ENCODE peak calls at places on chromosome 4, in five cellular contexts. One of them, this sample, is unnamed.

GRCh38 chr4:184335520-184335919 is 117.8 kb upstream of the ENPP6 start:
- DNase-seq in HCT116: no peak
- DNase-seq in SK-N-SH: no peak
- DNase-seq in H1: no peak
- DNase-seq in GM12878: no peak
- DNase-seq in this sample: no peak

GRCh38 chr4:74364649-74365491 is at the start of gene EREG:
- DNase-seq in SK-N-SH: peak
- DNase-seq in GM12878: no peak
- DNase-seq in H1: peak
- DNase-seq in HCT116: peak
- DNase-seq in this sample: no peak

GRCh38 chr4:123621072-123621705 is 224.6 kb downstream of the SPRY1 start:
- DNase-seq in GM12878: no peak
- DNase-seq in H1: no peak
- DNase-seq in HCT116: no peak
- DNase-seq in SK-N-SH: no peak
- DNase-seq in this sample: no peak

GRCh38 chr4:10456270-10457254 is 664 bp downstream of the ZNF518B start:
- DNase-seq in SK-N-SH: peak
- DNase-seq in GM12878: no peak
- DNase-seq in H1: no peak
- DNase-seq in HCT116: peak
- DNase-seq in this sample: no peak

GRCh38 chr4:188127157-188127874 is 11.9 kb upstream of the TRIML1 start:
- DNase-seq in H1: no peak
- DNase-seq in SK-N-SH: no peak
- DNase-seq in HCT116: peak
- DNase-seq in GM12878: no peak
- DNase-seq in this sample: no peak

GRCh38 chr4:156594619-156595018 is 377.0 kb downstream of the PDGFC start:
- DNase-seq in SK-N-SH: no peak
- DNase-seq in HCT116: no peak
- DNase-seq in H1: no peak
- DNase-seq in GM12878: no peak
- DNase-seq in this sample: peak

GRCh38 chr4:84971319-84971932 is 4.9 kb upstream of the WDFY3 start:
- DNase-seq in GM12878: no peak
- DNase-seq in HCT116: peak
- DNase-seq in H1: no peak
- DNase-seq in SK-N-SH: peak
- DNase-seq in this sample: peak

GRCh38 chr4:177047070-177047850 is 254.5 kb upstream of the VEGFC start:
- DNase-seq in GM12878: no peak
- DNase-seq in SK-N-SH: peak
- DNase-seq in HCT116: peak
- DNase-seq in H1: no peak
- DNase-seq in this sample: peak

GRCh38 chr4:81255524-81255923 is 40.5 kb upstream of the PRKG2 start:
- DNase-seq in GM12878: no peak
- DNase-seq in H1: no peak
- DNase-seq in SK-N-SH: no peak
- DNase-seq in HCT116: no peak
- DNase-seq in this sample: no peak

GRCh38 chr4:138327334-138327733 is 85.2 kb upstream of the SLC7A11 start:
- DNase-seq in HCT116: no peak
- DNase-seq in H1: no peak
- DNase-seq in SK-N-SH: no peak
- DNase-seq in GM12878: no peak
- DNase-seq in this sample: no peak

GRCh38 chr4:72820107-72820506 is 249.4 kb downstream of the COX18 start:
- DNase-seq in HCT116: no peak
- DNase-seq in GM12878: no peak
- DNase-seq in H1: no peak
- DNase-seq in SK-N-SH: no peak
- DNase-seq in this sample: no peak

GRCh38 chr4:75142850-75143249 is 209.9 kb downstream of the PARM1 start:
- DNase-seq in H1: no peak
- DNase-seq in SK-N-SH: no peak
- DNase-seq in HCT116: no peak
- DNase-seq in GM12878: no peak
- DNase-seq in this sample: no peak

GRCh38 chr4:185535818-185536729 is 767 bp upstream of the PDLIM3 start:
- DNase-seq in HCT116: no peak
- DNase-seq in GM12878: no peak
- DNase-seq in SK-N-SH: peak
- DNase-seq in H1: no peak
- DNase-seq in this sample: no peak

GRCh38 chr4:8819019-8819418 is 52.6 kb downstream of the HMX1 start:
- DNase-seq in HCT116: no peak
- DNase-seq in H1: no peak
- DNase-seq in GM12878: no peak
- DNase-seq in SK-N-SH: no peak
- DNase-seq in this sample: no peak

GRCh38 chr4:125331116-125331515 is 16.4 kb downstream of the FAT4 start:
- DNase-seq in SK-N-SH: no peak
- DNase-seq in HCT116: no peak
- DNase-seq in H1: no peak
- DNase-seq in GM12878: no peak
- DNase-seq in this sample: no peak

GRCh38 chr4:52051213-52051614 is at the start of gene SPATA18:
- DNase-seq in SK-N-SH: peak
- DNase-seq in H1: no peak
- DNase-seq in HCT116: no peak
- DNase-seq in GM12878: no peak
- DNase-seq in this sample: no peak

GRCh38 chr4:106287353-106287969 is 28.5 kb downstream of the TBCK start:
- DNase-seq in HCT116: no peak
- DNase-seq in GM12878: no peak
- DNase-seq in H1: no peak
- DNase-seq in SK-N-SH: no peak
- DNase-seq in this sample: no peak

GRCh38 chr4:156169011-156169410 is 215.3 kb upstream of the CTSO start:
- DNase-seq in HCT116: peak
- DNase-seq in GM12878: no peak
- DNase-seq in SK-N-SH: no peak
- DNase-seq in H1: peak
- DNase-seq in this sample: peak

GRCh38 chr4:121072836-121073362 is 564 bp upstream of the NDNF start:
- DNase-seq in H1: no peak
- DNase-seq in SK-N-SH: peak
- DNase-seq in HCT116: no peak
- DNase-seq in GM12878: no peak
- DNase-seq in this sample: no peak

GRCh38 chr4:166733686-166734085 is 500.6 kb downstream of the SPOCK3 start:
- DNase-seq in SK-N-SH: no peak
- DNase-seq in HCT116: no peak
- DNase-seq in GM12878: no peak
- DNase-seq in H1: no peak
- DNase-seq in this sample: no peak

GRCh38 chr4:162582180-162582579 is 418.4 kb upstream of the FSTL5 start:
- DNase-seq in H1: no peak
- DNase-seq in SK-N-SH: no peak
- DNase-seq in GM12878: no peak
- DNase-seq in HCT116: no peak
- DNase-seq in this sample: no peak

GRCh38 chr4:99179626-99180025 is 35.5 kb upstream of the ADH4 start:
- DNase-seq in SK-N-SH: no peak
- DNase-seq in H1: no peak
- DNase-seq in HCT116: no peak
- DNase-seq in GM12878: no peak
- DNase-seq in this sample: no peak

GRCh38 chr4:182189107-182189878 is 53.9 kb upstream of the TENM3 start:
- DNase-seq in SK-N-SH: no peak
- DNase-seq in H1: no peak
- DNase-seq in GM12878: no peak
- DNase-seq in HCT116: no peak
- DNase-seq in this sample: no peak

GRCh38 chr4:140875751-140876389 is 119.7 kb upstream of the TBC1D9 start:
- DNase-seq in SK-N-SH: no peak
- DNase-seq in H1: no peak
- DNase-seq in HCT116: no peak
- DNase-seq in GM12878: no peak
- DNase-seq in this sample: no peak

GRCh38 chr4:163233321-163233720 is 66.6 kb upstream of the NAF1 start:
- DNase-seq in GM12878: no peak
- DNase-seq in H1: no peak
- DNase-seq in HCT116: no peak
- DNase-seq in SK-N-SH: no peak
- DNase-seq in this sample: no peak

GRCh38 chr4:17468638-17469221 is 43.2 kb downstream of the QDPR start:
- DNase-seq in H1: no peak
- DNase-seq in GM12878: no peak
- DNase-seq in HCT116: peak
- DNase-seq in SK-N-SH: peak
- DNase-seq in this sample: no peak

GRCh38 chr4:172707622-172708021 is 461.0 kb upstream of the GALNT7 start:
- DNase-seq in HCT116: no peak
- DNase-seq in SK-N-SH: no peak
- DNase-seq in H1: no peak
- DNase-seq in GM12878: no peak
- DNase-seq in this sample: peak

GRCh38 chr4:99087887-99088484 is 602 bp downstream of the ADH5 start:
- DNase-seq in SK-N-SH: peak
- DNase-seq in HCT116: no peak
- DNase-seq in H1: no peak
- DNase-seq in GM12878: no peak
- DNase-seq in this sample: peak

GRCh38 chr4:163612762-163613161 is 118.3 kb downstream of the TMA16 start:
- DNase-seq in H1: no peak
- DNase-seq in SK-N-SH: no peak
- DNase-seq in HCT116: no peak
- DNase-seq in GM12878: no peak
- DNase-seq in this sample: no peak

GRCh38 chr4:47031011-47031678 is at the start of gene GABRB1:
- DNase-seq in H1: peak
- DNase-seq in HCT116: no peak
- DNase-seq in SK-N-SH: peak
- DNase-seq in GM12878: no peak
- DNase-seq in this sample: peak

GRCh38 chr4:24730256-24731001 is 64.9 kb upstream of the SOD3 start:
- DNase-seq in SK-N-SH: no peak
- DNase-seq in HCT116: no peak
- DNase-seq in GM12878: no peak
- DNase-seq in H1: no peak
- DNase-seq in this sample: no peak
- TF ChIP-seq JUND in SK-N-SH: peak
- TF ChIP-seq JUND in HCT116: no peak
- TF ChIP-seq JUND in GM12878: no peak
- TF ChIP-seq JUND in H1: no peak
- TF ChIP-seq JUND in this sample: no peak

GRCh38 chr4:147984065-147984777 is 252.3 kb downstream of the ARHGAP10 start:
- DNase-seq in GM12878: no peak
- DNase-seq in H1: peak
- DNase-seq in HCT116: peak
- DNase-seq in SK-N-SH: peak
- DNase-seq in this sample: peak
- TF ChIP-seq JUND in GM12878: no peak
- TF ChIP-seq JUND in H1: no peak
- TF ChIP-seq JUND in HCT116: no peak
- TF ChIP-seq JUND in SK-N-SH: no peak
- TF ChIP-seq JUND in this sample: no peak

DNA sequence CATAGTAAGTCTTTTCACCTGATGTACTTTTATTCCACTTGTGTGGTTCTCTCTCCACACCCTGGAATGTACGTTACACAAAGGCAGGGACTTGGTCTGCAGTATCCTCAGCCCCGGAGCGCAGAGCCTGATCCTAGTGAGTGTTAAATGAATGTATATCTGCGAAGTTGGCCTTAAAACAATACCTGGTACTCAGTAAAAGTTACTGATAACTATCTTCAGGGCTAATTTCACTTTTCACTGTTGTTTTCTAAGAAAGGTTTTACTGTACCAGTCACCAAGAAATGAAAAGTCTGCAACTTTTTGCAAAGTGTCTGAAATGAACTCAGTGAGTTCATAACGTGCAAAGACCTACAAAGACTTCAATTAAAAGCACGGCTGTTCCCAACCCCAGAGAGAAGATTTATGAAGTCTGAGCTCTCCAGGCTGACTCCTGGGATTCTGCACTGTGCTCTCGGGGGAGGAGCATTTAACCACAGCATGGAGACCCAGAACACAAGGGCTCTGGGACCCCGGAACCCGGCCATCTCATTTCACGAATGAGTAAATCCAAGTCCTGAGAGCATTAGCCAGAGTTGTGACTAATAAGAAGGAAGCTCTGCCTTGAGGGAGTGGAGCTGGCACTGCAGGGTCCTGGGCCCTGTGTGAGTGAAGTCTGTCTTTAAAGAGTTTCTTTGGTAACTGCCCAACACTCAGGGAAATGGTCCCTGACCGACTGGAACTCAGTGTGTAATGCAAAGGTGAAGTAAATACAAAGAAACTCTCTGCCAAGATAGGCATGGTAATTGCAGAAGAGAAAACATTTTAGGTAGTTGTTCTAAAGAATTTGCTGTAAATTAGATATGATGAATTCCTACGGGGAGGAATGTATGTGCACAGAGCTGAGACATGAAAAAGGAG is 165.8 kb downstream of the NSUN7 start:
- DNase-seq in GM12878: no peak
- DNase-seq in H1: no peak
- DNase-seq in HCT116: no peak
- DNase-seq in SK-N-SH: no peak
- DNase-seq in this sample: no peak
- TF ChIP-seq JUND in GM12878: no peak
- TF ChIP-seq JUND in H1: no peak
- TF ChIP-seq JUND in HCT116: no peak
- TF ChIP-seq JUND in SK-N-SH: peak
- TF ChIP-seq JUND in this sample: no peak

GRCh38 chr4:15241946-15242345 is 185.9 kb upstream of the C1QTNF7 start:
- DNase-seq in GM12878: no peak
- DNase-seq in H1: no peak
- DNase-seq in HCT116: no peak
- DNase-seq in SK-N-SH: no peak
- DNase-seq in this sample: no peak

GRCh38 chr4:15239866-15240265 is 188.0 kb upstream of the C1QTNF7 start:
- DNase-seq in HCT116: no peak
- DNase-seq in GM12878: no peak
- DNase-seq in H1: no peak
- DNase-seq in SK-N-SH: no peak
- DNase-seq in this sample: no peak

GRCh38 chr4:15240764-15241163 is 187.1 kb upstream of the C1QTNF7 start:
- DNase-seq in HCT116: no peak
- DNase-seq in SK-N-SH: no peak
- DNase-seq in GM12878: no peak
- DNase-seq in H1: no peak
- DNase-seq in this sample: no peak

GRCh38 chr4:15234585-15235126 is 193.2 kb upstream of the C1QTNF7 start:
- DNase-seq in GM12878: no peak
- DNase-seq in SK-N-SH: no peak
- DNase-seq in H1: no peak
- DNase-seq in HCT116: no peak
- DNase-seq in this sample: no peak

GRCh38 chr4:15238720-15239119 is 189.1 kb upstream of the C1QTNF7 start:
- DNase-seq in HCT116: no peak
- DNase-seq in SK-N-SH: peak
- DNase-seq in GM12878: no peak
- DNase-seq in H1: no peak
- DNase-seq in this sample: peak
- TF ChIP-seq JUND in HCT116: no peak
- TF ChIP-seq JUND in SK-N-SH: no peak
- TF ChIP-seq JUND in GM12878: no peak
- TF ChIP-seq JUND in H1: no peak
- TF ChIP-seq JUND in this sample: no peak

GRCh38 chr4:2792711-2793577 is at the start of gene SH3BP2:
- DNase-seq in H1: no peak
- DNase-seq in GM12878: no peak
- DNase-seq in HCT116: peak
- DNase-seq in SK-N-SH: peak
- DNase-seq in this sample: peak
- TF ChIP-seq JUND in H1: no peak
- TF ChIP-seq JUND in GM12878: no peak
- TF ChIP-seq JUND in HCT116: no peak
- TF ChIP-seq JUND in SK-N-SH: no peak
- TF ChIP-seq JUND in this sample: no peak

This sample was measured in T47D.